ENCODE peak calls at places on chromosomes 2 and 18, in eight cellular contexts. E is AG09309; U is astrocyte; F is NCI-H1092; I is HEK293T; B is foreskin fibroblast; O is upper lobe of right lung; Y is CD8-positive, alpha-beta T cell. A is an unnamed sample.

GRCh38 chr18:34730774-34731173 is 20.7 kb downstream of the DTNA start:
- DNase-seq in F (no peak), U (peak), Y (no peak), I (no peak), E (no peak), B (no peak), O (no peak), A (no peak)

GRCh38 chr18:9782073-9782857 is 74.2 kb downstream of the RAB31 start:
- DNase-seq in B (peak), U (peak), F (no peak), O (no peak), I (no peak), E (peak), Y (no peak), A (peak)

GRCh38 chr2:239485622-239486021 is 84.8 kb upstream of the HDAC4 start:
- DNase-seq in U (no peak), F (no peak), Y (no peak), E (no peak), I (no peak), B (no peak), O (no peak), A (no peak)

GRCh38 chr2:5937865-5938565 is 245.8 kb downstream of the SOX11 start:
- DNase-seq in E (no peak), F (no peak), O (no peak), Y (no peak), B (no peak), I (no peak), U (peak), A (no peak)

GRCh38 chr18:78526275-78526674 is 453.3 kb upstream of the SALL3 start:
- DNase-seq in E (no peak), B (no peak), U (no peak), Y (no peak), O (no peak), F (no peak), I (no peak), A (no peak)

GRCh38 chr2:107932986-107933385 is 53.3 kb upstream of the SLC5A7 start:
- DNase-seq in O (no peak), Y (no peak), E (no peak), U (no peak), F (no peak), I (no peak), B (peak), A (no peak)

GRCh38 chr18:8623549-8624106 is 14.4 kb downstream of the RAB12 start:
- DNase-seq in E (no peak), F (no peak), O (peak), U (no peak), Y (no peak), B (no peak), I (no peak), A (no peak)

GRCh38 chr2:23549821-23550535 is 165.0 kb downstream of the KLHL29 start:
- DNase-seq in F (peak), O (no peak), U (peak), Y (no peak), B (no peak), E (no peak), I (no peak), A (no peak)

GRCh38 chr18:59050661-59051057 is 89.0 kb upstream of the SEC11C start:
- DNase-seq in O (no peak), I (no peak), U (no peak), Y (no peak), E (no peak), B (no peak), F (no peak), A (no peak)

GRCh38 chr2:173982918-173983317 is 17.7 kb upstream of the SP3 start:
- DNase-seq in B (peak), E (no peak), F (peak), U (no peak), I (no peak), O (no peak), Y (no peak), A (no peak)

GRCh38 chr2:60215295-60215990 is 338.0 kb downstream of the BCL11A start:
- DNase-seq in I (no peak), O (no peak), B (no peak), E (no peak), U (no peak), Y (no peak), F (no peak), A (no peak)

GRCh38 chr2:118269408-118270051 is 181.3 kb downstream of the INSIG2 start:
- DNase-seq in Y (no peak), F (no peak), I (no peak), B (no peak), E (no peak), O (peak), U (no peak), A (no peak)

GRCh38 chr2:207091175-207091574 is 74.6 kb downstream of the KLF7 start:
- DNase-seq in O (no peak), U (no peak), B (no peak), F (no peak), I (no peak), E (no peak), Y (no peak), A (no peak)

GRCh38 chr2:30230479-30230854 is 867 bp upstream of the LBH start:
- DNase-seq in B (peak), Y (peak), O (no peak), I (no peak), U (no peak), F (no peak), E (no peak), A (no peak)

GRCh38 chr2:43611987-43612894 is 16.4 kb upstream of the THADA start:
- DNase-seq in B (peak), E (peak), F (peak), O (no peak), I (peak), Y (peak), U (peak), A (peak)

GRCh38 chr2:139228276-139228675 is 448.1 kb upstream of the NXPH2 start:
- DNase-seq in I (no peak), B (no peak), O (no peak), Y (no peak), F (no peak), U (no peak), E (no peak), A (no peak)

GRCh38 chr2:29531626-29532025 is 389.8 kb downstream of the ALK start:
- DNase-seq in I (no peak), F (no peak), U (no peak), E (no peak), O (no peak), Y (no peak), B (no peak), A (no peak)

GRCh38 chr2:219626540-219626939 is 890 bp upstream of the SLC4A3 start:
- DNase-seq in I (no peak), U (no peak), O (no peak), E (no peak), Y (no peak), B (no peak), F (no peak), A (no peak)

GRCh38 chr2:149160701-149161217 is 122.3 kb downstream of the LYPD6B start:
- DNase-seq in E (no peak), Y (peak), B (no peak), O (no peak), F (no peak), U (no peak), I (no peak), A (no peak)

GRCh38 chr2:85259865-85260264 is 67.9 kb downstream of the TGOLN2 start:
- DNase-seq in I (no peak), B (no peak), F (no peak), U (no peak), O (no peak), Y (no peak), E (no peak), A (no peak)

GRCh38 chr2:224009605-224010330 is 29.3 kb downstream of the SERPINE2 start:
- DNase-seq in F (no peak), Y (no peak), E (no peak), U (peak), O (no peak), I (no peak), B (peak), A (no peak)

GRCh38 chr2:217805679-217806479 is 196.9 kb downstream of the TNS1 start:
- DNase-seq in E (no peak), I (no peak), B (no peak), O (peak), F (no peak), U (no peak), Y (no peak), A (no peak)

GRCh38 chr18:69387181-69387580 is 13.5 kb upstream of the DOK6 start:
- DNase-seq in U (no peak), F (peak), E (no peak), Y (no peak), I (no peak), O (no peak), B (no peak), A (no peak)

GRCh38 chr2:99697811-99698568 is 208.2 kb upstream of the REV1 start:
- DNase-seq in B (peak), Y (no peak), F (no peak), O (no peak), E (peak), I (no peak), U (peak), A (peak)

GRCh38 chr2:105645031-105645940 is 99.4 kb upstream of the NCK2 start:
- DNase-seq in Y (no peak), E (no peak), U (no peak), I (no peak), B (no peak), O (no peak), F (no peak), A (no peak)

GRCh38 chr2:66575625-66576371 is 140.9 kb downstream of the MEIS1 start:
- DNase-seq in I (peak), Y (no peak), O (peak), B (peak), E (no peak), U (no peak), F (no peak), A (no peak)

GRCh38 chr2:30686000-30686399 is 121.2 kb downstream of the CAPN13 start:
- DNase-seq in F (peak), U (no peak), B (no peak), Y (no peak), E (no peak), O (no peak), I (peak), A (no peak)

GRCh38 chr18:11149441-11150270 is at the start of gene PIEZO2:
- DNase-seq in F (no peak), O (peak), U (peak), E (no peak), B (peak), I (peak), Y (no peak), A (no peak)

GRCh38 chr2:8451273-8451672 is 230.6 kb upstream of the ID2 start:
- DNase-seq in E (no peak), U (no peak), I (no peak), Y (no peak), O (no peak), B (no peak), F (no peak), A (no peak)

GRCh38 chr2:5748391-5748790 is 56.2 kb downstream of the SOX11 start:
- DNase-seq in Y (no peak), U (no peak), F (no peak), O (no peak), B (no peak), E (no peak), I (no peak), A (no peak)

GRCh38 chr2:3264010-3264744 is 113.4 kb downstream of the EIPR1 start:
- DNase-seq in E (no peak), Y (no peak), B (no peak), F (no peak), I (no peak), O (no peak), U (no peak), A (no peak)

GRCh38 chr2:112623913-112624777 is 21.6 kb upstream of the SLC20A1 start:
- DNase-seq in E (peak), B (peak), Y (peak), F (no peak), O (peak), U (peak), I (no peak), A (no peak)

GRCh38 chr2:38751847-38752410 is 768 bp upstream of the SRSF7 start:
- DNase-seq in U (no peak), Y (no peak), B (no peak), F (peak), I (peak), E (no peak), O (no peak), A (no peak)

GRCh38 chr2:239477606-239478005 is 76.8 kb upstream of the HDAC4 start:
- DNase-seq in O (no peak), U (no peak), E (no peak), B (no peak), I (no peak), F (no peak), Y (no peak), A (no peak)

GRCh38 chr2:234047361-234047760 is 3.1 kb upstream of the SPP2 start:
- DNase-seq in B (peak), O (no peak), Y (no peak), E (no peak), F (no peak), I (no peak), U (peak), A (no peak)

GRCh38 chr2:112055833-112056625 is 960 bp downstream of the TMEM87B start:
- DNase-seq in B (peak), U (peak), E (peak), Y (peak), O (peak), F (no peak), I (peak), A (peak)

GRCh38 chr2:3108710-3109702 is 268.6 kb downstream of the EIPR1 start:
- DNase-seq in F (no peak), B (no peak), I (peak), U (no peak), O (peak), E (no peak), Y (no peak), A (no peak)

GRCh38 chr2:15728247-15728721 is 136.6 kb downstream of the DDX1 start:
- DNase-seq in I (no peak), E (no peak), B (no peak), Y (no peak), F (no peak), O (no peak), U (no peak), A (no peak)